ENCODE peak calls at places on chromosomes 1 and 21, in eight cellular contexts. M, G, W, P, N, E, B and Z are unnamed samples.

GRCh38 chr1:19981507-19982312 is 2.3 kb upstream of the PLA2G2A start:
- DNase-seq in B (no peak), E (no peak), P (no peak), N (no peak), M (no peak), W (no peak), G (no peak), Z (no peak)

GRCh38 chr1:177185209-177185608 is 14.5 kb downstream of the BRINP2 start:
- DNase-seq in B (no peak), G (no peak), P (no peak), M (no peak), W (no peak), N (no peak), E (peak), Z (no peak)

GRCh38 chr21:42692688-42693087 is 39.3 kb downstream of the PDE9A start:
- DNase-seq in W (no peak), G (no peak), B (no peak), N (no peak), P (no peak), E (no peak), M (no peak), Z (no peak)

GRCh38 chr1:244349103-244349531 is 102.6 kb downstream of the ADSS2 start:
- DNase-seq in N (no peak), E (peak), G (no peak), P (peak), B (no peak), W (peak), M (no peak), Z (no peak)

GRCh38 chr21:42809171-42809570 is 70.2 kb downstream of the WDR4 start:
- DNase-seq in N (no peak), M (no peak), G (no peak), W (no peak), B (no peak), P (no peak), E (no peak), Z (no peak)

GRCh38 chr1:208534604-208534907 is 290.4 kb upstream of the PLXNA2 start:
- DNase-seq in G (no peak), W (no peak), E (no peak), B (no peak), M (no peak), P (no peak), N (no peak), Z (no peak)

GRCh38 chr1:160146107-160146506 is 5.3 kb upstream of the ATP1A4 start:
- DNase-seq in P (no peak), N (no peak), B (no peak), G (no peak), E (no peak), M (no peak), W (no peak), Z (no peak)

GRCh38 chr1:36834586-36834985 is 199.7 kb downstream of the GRIK3 start:
- DNase-seq in P (no peak), N (no peak), M (no peak), G (no peak), B (no peak), W (no peak), E (no peak), Z (no peak)

GRCh38 chr1:61419167-61419566 is 305.8 kb downstream of the TM2D1 start:
- DNase-seq in E (no peak), N (no peak), B (no peak), W (no peak), G (no peak), M (no peak), P (no peak), Z (no peak)

GRCh38 chr1:27689423-27690173 is 17.6 kb upstream of the IFI6 start:
- DNase-seq in P (no peak), W (no peak), G (no peak), M (no peak), B (no peak), N (no peak), E (no peak), Z (no peak)

GRCh38 chr1:115164484-115164883 is 75.2 kb upstream of the TSPAN2 start:
- DNase-seq in B (no peak), P (no peak), M (no peak), G (no peak), W (peak), E (no peak), N (no peak), Z (no peak)

GRCh38 chr1:203492486-203493130 is 1.3 kb upstream of the OPTC start:
- DNase-seq in P (no peak), B (no peak), N (no peak), M (no peak), G (no peak), E (no peak), W (no peak), Z (no peak)

GRCh38 chr1:113808450-113809195 is 3.7 kb downstream of the RSBN1 start:
- DNase-seq in N (no peak), P (no peak), B (no peak), W (no peak), G (no peak), M (no peak), E (no peak), Z (no peak)

GRCh38 chr1:220962031-220962751 is 82.9 kb downstream of the HLX start:
- DNase-seq in N (no peak), B (no peak), G (no peak), E (peak), M (no peak), W (no peak), P (peak), Z (no peak)

GRCh38 chr1:161839591-161839990 is 73.5 kb downstream of the ATF6 start:
- DNase-seq in M (no peak), N (no peak), G (no peak), P (no peak), W (no peak), B (no peak), E (no peak), Z (no peak)

GRCh38 chr1:202745313-202745888 is 35.1 kb upstream of the SYT2 start:
- DNase-seq in G (no peak), N (no peak), P (no peak), W (no peak), B (no peak), M (no peak), E (no peak), Z (no peak)

GRCh38 chr1:20578721-20579380 is 10.0 kb upstream of the CDA start:
- DNase-seq in P (no peak), M (no peak), E (peak), N (no peak), W (no peak), G (no peak), B (no peak), Z (no peak)

GRCh38 chr1:82001345-82001744 is 200.6 kb downstream of the ADGRL2 start:
- DNase-seq in E (no peak), N (no peak), B (no peak), W (no peak), G (no peak), P (no peak), M (no peak), Z (no peak)
- H3K27ac ChIP-seq in E (no peak), N (no peak), B (no peak), W (no peak), G (no peak), P (no peak), M (no peak), Z (no peak)

GRCh38 chr1:53378932-53379661 is 51.2 kb upstream of the LRP8 start:
- DNase-seq in B (no peak), W (peak), M (no peak), G (no peak), N (no peak), E (no peak), P (no peak), Z (no peak)

GRCh38 chr1:53377438-53377841 is 49.6 kb upstream of the LRP8 start:
- DNase-seq in G (no peak), M (no peak), E (no peak), B (no peak), P (no peak), W (peak), N (no peak), Z (no peak)

GRCh38 chr1:53378061-53378460 is 50.2 kb upstream of the LRP8 start:
- DNase-seq in B (no peak), W (peak), N (no peak), P (no peak), E (no peak), G (no peak), M (no peak), Z (no peak)

GRCh38 chr1:53380296-53380695 is 52.4 kb upstream of the LRP8 start:
- DNase-seq in B (no peak), G (no peak), W (no peak), M (no peak), P (no peak), E (no peak), N (no peak), Z (no peak)

GRCh38 chr1:53379662-53380002 is 51.8 kb upstream of the LRP8 start:
- DNase-seq in N (no peak), B (no peak), E (no peak), W (no peak), P (no peak), M (no peak), G (no peak), Z (no peak)
- H3K27ac ChIP-seq in N (no peak), B (no peak), E (no peak), W (no peak), P (no peak), M (no peak), G (no peak), Z (no peak)

DNA sequence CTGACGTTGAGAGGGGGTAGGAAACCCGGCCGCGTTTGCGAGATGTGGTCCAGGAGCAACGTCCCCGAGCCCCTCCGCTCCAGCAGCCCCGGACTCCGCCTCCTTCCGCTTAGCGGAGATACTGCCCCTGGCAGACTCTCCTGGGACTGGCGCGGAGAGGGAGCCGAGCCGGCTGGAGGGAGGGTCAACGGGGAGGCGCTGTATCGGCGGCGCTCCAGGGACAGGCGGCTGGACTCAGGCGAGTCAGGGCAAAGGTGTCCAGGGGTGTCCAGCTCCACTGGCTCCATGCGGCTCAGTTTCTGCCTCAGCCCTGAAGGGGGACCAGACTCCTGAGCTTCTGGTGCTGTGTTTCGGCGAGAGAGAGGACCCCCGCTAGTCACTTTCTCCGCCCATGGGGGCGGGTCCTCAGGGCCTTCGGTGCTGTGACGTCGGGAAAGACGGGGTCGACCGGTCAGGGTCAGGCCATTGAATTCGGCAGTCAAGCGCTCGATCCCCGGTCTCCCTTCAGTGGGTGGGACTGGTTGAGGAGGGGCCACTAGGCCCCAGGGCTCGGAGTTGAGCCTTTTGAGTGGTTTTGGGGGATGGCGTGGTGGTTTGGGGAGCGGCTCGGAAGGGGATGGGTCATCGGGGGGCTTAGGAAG is 2.8 kb upstream of the LIX1L start:
- DNase-seq in P (peak), E (peak), G (no peak), M (no peak), W (peak), B (peak), N (peak), Z (peak)
- H3K27ac ChIP-seq in P (peak), E (no peak), G (no peak), M (no peak), W (peak), B (peak), N (peak), Z (no peak)

GRCh38 chr1:35441926-35442579 is 115.2 kb downstream of the KIAA0319L start:
- DNase-seq in B (no peak), M (no peak), G (no peak), W (no peak), E (no peak), N (no peak), P (no peak), Z (no peak)
- H3K27ac ChIP-seq in B (no peak), M (no peak), G (no peak), W (no peak), E (no peak), N (peak), P (no peak), Z (no peak)

DNA sequence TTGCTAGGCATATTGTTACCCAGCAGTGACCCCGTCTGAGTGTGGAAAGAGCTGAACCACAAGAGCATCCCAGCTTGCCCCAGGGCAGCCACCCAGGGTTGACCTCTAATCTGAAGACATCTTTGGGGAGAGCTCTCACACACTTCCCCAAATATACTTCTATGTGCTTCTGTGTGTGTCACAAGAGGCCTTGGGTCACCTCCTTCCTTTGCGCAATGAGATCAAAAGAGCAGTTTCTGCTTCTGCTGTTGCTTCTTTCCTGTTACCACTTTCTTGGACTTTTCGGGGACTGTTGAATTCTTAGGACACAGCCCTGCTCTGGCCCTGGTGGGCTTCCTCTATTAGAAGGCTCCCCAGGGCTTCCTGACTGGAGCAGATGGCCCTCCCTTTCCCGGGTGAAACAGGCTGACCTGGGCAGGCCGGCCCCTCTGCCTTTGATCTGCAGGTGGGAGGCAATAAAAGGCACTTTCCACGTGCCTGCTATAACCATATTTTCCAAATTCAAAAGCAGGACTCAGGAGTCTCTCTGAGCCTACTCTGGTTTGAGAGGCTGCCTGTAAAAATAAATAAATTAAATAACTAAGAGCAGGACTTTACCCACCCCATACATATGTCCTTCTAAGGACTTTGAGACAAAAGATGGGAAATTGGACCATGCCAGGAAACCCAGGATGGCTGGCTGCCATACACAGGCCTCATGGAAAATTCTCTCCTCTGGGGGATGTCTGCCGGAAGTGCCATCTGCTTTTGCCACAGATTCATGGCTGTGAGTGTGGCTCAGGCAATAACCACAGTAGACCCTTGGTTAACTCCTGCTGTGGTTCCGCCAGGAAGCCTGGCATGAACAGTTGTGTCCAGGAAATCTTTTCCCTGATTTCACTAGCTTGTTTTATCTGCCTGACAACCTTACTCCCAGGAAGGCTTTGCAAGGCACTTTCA is 28.3 kb upstream of the RCSD1 start:
- DNase-seq in B (peak), E (no peak), P (peak), N (peak), W (peak), M (peak), G (no peak), Z (no peak)
- H3K27ac ChIP-seq in B (peak), E (no peak), P (no peak), N (peak), W (no peak), M (peak), G (no peak), Z (no peak)

GRCh38 chr1:92952714-92953113 is 8.5 kb downstream of the DIPK1A start:
- DNase-seq in G (no peak), N (no peak), B (no peak), E (no peak), P (no peak), W (no peak), M (no peak), Z (no peak)

GRCh38 chr1:92953491-92953890 is 7.8 kb downstream of the DIPK1A start:
- DNase-seq in G (peak), M (peak), B (no peak), N (no peak), E (no peak), P (no peak), W (no peak), Z (no peak)

GRCh38 chr1:92958203-92958970 is 2.9 kb downstream of the DIPK1A start:
- DNase-seq in P (no peak), B (no peak), N (no peak), G (no peak), M (peak), E (no peak), W (no peak), Z (no peak)

GRCh38 chr1:92957020-92957734 is 4.1 kb downstream of the DIPK1A start:
- DNase-seq in B (no peak), N (no peak), M (peak), P (no peak), E (no peak), G (peak), W (no peak), Z (no peak)

DNA sequence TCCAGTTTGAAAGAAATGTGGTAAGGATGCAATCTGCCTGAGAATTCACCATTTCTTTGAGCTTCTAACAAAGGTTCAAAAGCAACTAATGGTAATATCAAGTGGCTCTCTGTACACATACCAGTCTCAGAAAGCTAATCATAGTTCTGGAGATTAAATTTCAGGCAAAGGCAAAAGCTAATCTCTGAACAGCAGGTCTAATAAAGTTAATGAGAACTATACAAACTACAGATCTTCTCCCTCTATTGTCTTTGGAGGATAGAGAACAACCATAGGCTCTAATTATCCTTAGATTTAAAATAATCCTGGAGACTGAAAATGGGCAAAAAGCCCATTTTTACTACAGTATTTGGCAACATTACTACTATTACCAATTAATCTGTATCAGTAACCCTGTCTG is 5.0 kb downstream of the DIPK1A start:
- DNase-seq in G (no peak), N (no peak), W (no peak), M (no peak), B (no peak), P (no peak), E (no peak), Z (no peak)
- H3K27ac ChIP-seq in G (peak), N (no peak), W (peak), M (peak), B (peak), P (no peak), E (no peak), Z (no peak)

GRCh38 chr1:94559921-94560320 is 18.4 kb upstream of the F3 start:
- DNase-seq in P (no peak), N (no peak), M (no peak), W (no peak), E (no peak), G (no peak), B (no peak), Z (no peak)
- H3K27ac ChIP-seq in P (no peak), N (peak), M (no peak), W (no peak), E (no peak), G (no peak), B (peak), Z (no peak)

GRCh38 chr1:15767941-15768340 is 9.3 kb downstream of the FBLIM1 start:
- DNase-seq in G (no peak), E (no peak), P (no peak), N (no peak), B (peak), W (no peak), M (no peak), Z (no peak)
- H3K27ac ChIP-seq in G (no peak), E (no peak), P (no peak), N (no peak), B (no peak), W (peak), M (no peak), Z (no peak)

DNA sequence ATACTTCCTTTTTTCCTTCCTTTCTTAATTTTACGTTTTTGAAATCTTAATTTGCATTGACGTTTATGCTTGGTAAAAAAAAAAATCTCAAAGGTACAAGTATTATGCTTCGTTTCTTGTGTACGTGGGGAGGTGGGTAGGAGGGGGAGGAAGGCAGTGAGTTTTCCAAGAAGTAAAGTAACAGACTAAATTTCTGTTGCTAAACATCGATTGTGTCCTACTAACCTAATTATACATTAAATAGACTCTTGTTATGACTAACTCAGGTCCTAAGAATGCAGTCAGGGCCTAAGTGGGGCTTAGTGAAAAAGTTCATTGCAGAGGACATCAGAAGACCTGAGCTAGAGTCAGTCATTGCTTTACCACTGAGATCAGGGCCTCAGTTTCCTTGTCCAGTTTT is 17.5 kb downstream of the NEK7 start:
- DNase-seq in B (no peak), P (no peak), M (no peak), W (no peak), N (no peak), E (no peak), G (no peak), Z (no peak)
- H3K27ac ChIP-seq in B (no peak), P (no peak), M (no peak), W (no peak), N (no peak), E (no peak), G (no peak), Z (no peak)